ENCODE peak calls at places on chromosomes 12 and 14, in five cellular contexts. One of them, this sample, is unnamed.

GRCh38 chr12:115666168-115666567 is 611.3 kb downstream of the MED13L start:
- DNase-seq in thyroid gland: no peak
- DNase-seq in tibial artery: no peak
- DNase-seq in tibial nerve: no peak
- DNase-seq in breast epithelium: no peak
- DNase-seq in this sample: no peak

GRCh38 chr12:65631621-65632111 is 192.6 kb upstream of the HMGA2 start:
- DNase-seq in thyroid gland: no peak
- DNase-seq in tibial artery: no peak
- DNase-seq in tibial nerve: no peak
- DNase-seq in breast epithelium: peak
- DNase-seq in this sample: no peak

GRCh38 chr14:64202731-64203130 is 91.4 kb downstream of the ESR2 start:
- DNase-seq in thyroid gland: no peak
- DNase-seq in tibial artery: no peak
- DNase-seq in tibial nerve: no peak
- DNase-seq in breast epithelium: no peak
- DNase-seq in this sample: no peak

GRCh38 chr12:132483612-132484011 is 6.3 kb upstream of the FBRSL1 start:
- DNase-seq in thyroid gland: no peak
- DNase-seq in tibial artery: no peak
- DNase-seq in tibial nerve: no peak
- DNase-seq in breast epithelium: no peak
- DNase-seq in this sample: no peak

GRCh38 chr12:16389594-16389993 is 42.1 kb downstream of the MGST1 start:
- DNase-seq in thyroid gland: no peak
- DNase-seq in tibial artery: no peak
- DNase-seq in tibial nerve: no peak
- DNase-seq in breast epithelium: no peak
- DNase-seq in this sample: peak

GRCh38 chr12:4807813-4808212 is 87.6 kb downstream of the GALNT8 start:
- DNase-seq in thyroid gland: no peak
- DNase-seq in tibial artery: no peak
- DNase-seq in tibial nerve: no peak
- DNase-seq in breast epithelium: no peak
- DNase-seq in this sample: no peak

GRCh38 chr14:67487332-67487731 is 1.2 kb downstream of the TMEM229B start:
- DNase-seq in thyroid gland: no peak
- DNase-seq in tibial artery: no peak
- DNase-seq in tibial nerve: no peak
- DNase-seq in breast epithelium: no peak
- DNase-seq in this sample: no peak

GRCh38 chr14:101587403-101587998 is 26.2 kb downstream of the DIO3 start:
- DNase-seq in thyroid gland: no peak
- DNase-seq in tibial artery: no peak
- DNase-seq in tibial nerve: no peak
- DNase-seq in breast epithelium: no peak
- DNase-seq in this sample: no peak

GRCh38 chr14:32370720-32371119 is 41.6 kb downstream of the AKAP6 start:
- DNase-seq in thyroid gland: no peak
- DNase-seq in tibial artery: no peak
- DNase-seq in tibial nerve: no peak
- DNase-seq in breast epithelium: no peak
- DNase-seq in this sample: no peak

GRCh38 chr12:38775457-38775856 is 129.9 kb downstream of the CPNE8 start:
- DNase-seq in thyroid gland: no peak
- DNase-seq in tibial artery: no peak
- DNase-seq in tibial nerve: no peak
- DNase-seq in breast epithelium: no peak
- DNase-seq in this sample: no peak
- H3K27ac ChIP-seq in thyroid gland: no peak
- H3K27ac ChIP-seq in tibial artery: no peak
- H3K27ac ChIP-seq in tibial nerve: no peak
- H3K27ac ChIP-seq in breast epithelium: no peak
- H3K27ac ChIP-seq in this sample: no peak

DNA sequence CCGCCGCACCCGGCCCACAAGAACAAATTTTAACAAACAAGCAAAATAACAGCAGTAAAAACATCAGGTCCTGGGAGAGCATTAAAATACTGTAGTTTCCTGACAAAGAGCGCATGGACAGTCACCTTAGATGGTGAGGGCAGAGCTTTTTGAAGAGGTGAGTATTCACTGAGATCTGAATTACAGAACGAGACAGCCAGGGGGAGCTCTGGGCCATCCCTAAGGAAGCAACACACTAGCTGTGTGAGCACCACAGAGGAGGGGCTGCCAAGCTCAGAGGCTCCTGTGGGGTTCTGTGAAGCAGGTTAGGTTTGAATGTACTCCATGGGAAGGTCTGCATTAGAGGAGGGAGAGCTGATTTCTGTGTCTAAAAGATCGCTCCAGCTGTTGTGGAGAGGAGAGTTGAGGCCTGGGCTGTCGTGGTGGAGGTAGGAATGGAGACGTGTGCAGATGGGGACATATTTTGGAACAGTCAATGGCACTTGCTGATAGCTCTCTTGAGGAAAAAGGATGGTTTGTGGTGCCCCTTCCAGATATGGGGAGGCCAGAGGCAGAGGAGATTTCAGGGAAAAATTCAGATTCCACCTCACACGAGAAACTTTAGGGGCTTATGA is 72.9 kb downstream of the TRAFD1 start:
- DNase-seq in thyroid gland: peak
- DNase-seq in tibial artery: no peak
- DNase-seq in tibial nerve: no peak
- DNase-seq in breast epithelium: no peak
- DNase-seq in this sample: peak
- TF ChIP-seq CTCF in thyroid gland: peak
- TF ChIP-seq CTCF in tibial artery: peak
- TF ChIP-seq CTCF in tibial nerve: peak
- TF ChIP-seq CTCF in breast epithelium: no peak
- TF ChIP-seq CTCF in this sample: peak

GRCh38 chr12:92879698-92880322 is 49.3 kb downstream of the EEA1 start:
- DNase-seq in thyroid gland: no peak
- DNase-seq in tibial artery: no peak
- DNase-seq in tibial nerve: no peak
- DNase-seq in breast epithelium: no peak
- DNase-seq in this sample: no peak
- H3K27ac ChIP-seq in thyroid gland: no peak
- H3K27ac ChIP-seq in tibial artery: no peak
- H3K27ac ChIP-seq in tibial nerve: no peak
- H3K27ac ChIP-seq in breast epithelium: no peak
- H3K27ac ChIP-seq in this sample: no peak

GRCh38 chr12:111488271-111488670 is 82.5 kb downstream of the SH2B3 start:
- DNase-seq in thyroid gland: no peak
- DNase-seq in tibial artery: no peak
- DNase-seq in tibial nerve: no peak
- DNase-seq in breast epithelium: no peak
- DNase-seq in this sample: peak

GRCh38 chr12:111482464-111482863 is 76.7 kb downstream of the SH2B3 start:
- DNase-seq in thyroid gland: no peak
- DNase-seq in tibial artery: no peak
- DNase-seq in tibial nerve: no peak
- DNase-seq in breast epithelium: no peak
- DNase-seq in this sample: no peak
- TF ChIP-seq CTCF in thyroid gland: peak
- TF ChIP-seq CTCF in tibial artery: no peak
- TF ChIP-seq CTCF in tibial nerve: no peak
- TF ChIP-seq CTCF in breast epithelium: no peak
- TF ChIP-seq CTCF in this sample: no peak

DNA sequence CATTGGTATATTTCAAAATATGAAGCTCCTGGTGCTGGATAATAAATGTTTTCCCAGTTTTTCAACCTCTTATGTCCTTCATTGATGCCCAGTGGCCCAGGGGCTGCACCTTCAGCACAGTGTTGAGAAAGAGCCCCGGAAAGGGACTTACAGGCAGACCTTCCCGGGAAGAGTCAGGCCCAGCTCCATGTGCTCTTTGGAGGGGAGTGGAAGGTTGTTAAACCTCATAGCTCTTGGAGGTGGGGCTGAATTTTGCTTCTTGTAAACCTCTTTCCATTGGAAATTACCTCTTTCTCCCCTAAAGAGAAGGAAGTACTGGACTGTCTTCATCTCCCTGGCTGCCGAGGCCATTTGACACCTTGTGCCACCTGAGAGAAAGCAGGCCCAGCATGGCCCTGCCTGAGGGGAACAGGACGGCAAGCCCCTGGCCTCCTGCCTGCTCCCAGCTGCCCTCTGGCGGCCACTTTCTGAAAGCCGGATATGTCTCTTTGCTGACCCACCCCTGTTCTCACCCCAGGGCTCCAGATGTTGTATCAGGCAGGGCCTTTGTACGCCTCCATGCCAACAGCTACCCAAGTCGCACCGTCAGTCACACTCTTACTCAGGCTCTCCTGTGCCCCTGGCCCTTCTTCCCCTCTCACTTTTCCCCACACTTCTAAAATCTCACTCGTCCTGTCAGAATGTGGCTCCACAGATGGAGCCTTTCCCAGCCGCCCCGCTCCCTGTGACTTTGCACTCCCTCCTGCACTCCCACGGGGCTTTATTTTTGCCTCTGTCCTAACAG is 43.0 kb downstream of the EVL start:
- DNase-seq in thyroid gland: peak
- DNase-seq in tibial artery: peak
- DNase-seq in tibial nerve: peak
- DNase-seq in breast epithelium: peak
- DNase-seq in this sample: peak
- H3K27ac ChIP-seq in thyroid gland: peak
- H3K27ac ChIP-seq in tibial artery: peak
- H3K27ac ChIP-seq in tibial nerve: no peak
- H3K27ac ChIP-seq in breast epithelium: peak
- H3K27ac ChIP-seq in this sample: peak

GRCh38 chr14:59868021-59868420 is 2.6 kb downstream of the RTN1 start:
- DNase-seq in thyroid gland: no peak
- DNase-seq in tibial artery: no peak
- DNase-seq in tibial nerve: no peak
- DNase-seq in breast epithelium: no peak
- DNase-seq in this sample: no peak

GRCh38 chr14:59871166-59871495 is 555 bp upstream of the RTN1 start:
- DNase-seq in thyroid gland: no peak
- DNase-seq in tibial artery: no peak
- DNase-seq in tibial nerve: no peak
- DNase-seq in breast epithelium: no peak
- DNase-seq in this sample: no peak

GRCh38 chr14:59869381-59870255 is 958 bp downstream of the RTN1 start:
- DNase-seq in thyroid gland: peak
- DNase-seq in tibial artery: no peak
- DNase-seq in tibial nerve: no peak
- DNase-seq in breast epithelium: no peak
- DNase-seq in this sample: no peak

GRCh38 chr14:59870277-59871165 is at the start of gene RTN1:
- DNase-seq in thyroid gland: peak
- DNase-seq in tibial artery: peak
- DNase-seq in tibial nerve: peak
- DNase-seq in breast epithelium: peak
- DNase-seq in this sample: peak
- TF ChIP-seq CTCF in thyroid gland: no peak
- TF ChIP-seq CTCF in tibial artery: no peak
- TF ChIP-seq CTCF in tibial nerve: no peak
- TF ChIP-seq CTCF in breast epithelium: no peak
- TF ChIP-seq CTCF in this sample: no peak

GRCh38 chr12:39671898-39672875 is 52.6 kb upstream of the ABCD2 start:
- DNase-seq in thyroid gland: no peak
- DNase-seq in tibial artery: no peak
- DNase-seq in tibial nerve: no peak
- DNase-seq in breast epithelium: no peak
- DNase-seq in this sample: no peak
- H3K27ac ChIP-seq in thyroid gland: no peak
- H3K27ac ChIP-seq in tibial artery: no peak
- H3K27ac ChIP-seq in tibial nerve: no peak
- H3K27ac ChIP-seq in breast epithelium: no peak
- H3K27ac ChIP-seq in this sample: no peak

DNA sequence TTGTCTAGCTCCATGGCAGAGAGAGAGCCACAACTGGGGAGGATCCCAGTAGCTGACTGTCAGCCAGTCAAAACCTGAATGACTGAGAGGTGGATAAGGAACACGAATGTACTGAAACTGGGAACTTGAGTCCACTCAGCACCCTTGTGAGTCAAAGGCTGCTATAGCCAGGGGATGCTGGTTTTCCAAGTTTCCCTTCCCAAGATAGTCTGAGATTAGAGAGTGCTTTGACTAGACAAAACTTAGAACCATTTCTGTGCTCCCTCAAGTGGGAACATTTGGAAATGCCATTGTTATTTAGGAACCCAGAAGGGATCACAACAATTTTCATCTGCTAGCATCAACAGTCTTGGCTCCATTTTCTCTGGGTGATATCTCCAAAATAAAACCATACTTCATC is 4.0 kb downstream of the PRKAG1 start:
- DNase-seq in thyroid gland: no peak
- DNase-seq in tibial artery: no peak
- DNase-seq in tibial nerve: no peak
- DNase-seq in breast epithelium: no peak
- DNase-seq in this sample: no peak
- TF ChIP-seq CTCF in thyroid gland: no peak
- TF ChIP-seq CTCF in tibial artery: no peak
- TF ChIP-seq CTCF in tibial nerve: no peak
- TF ChIP-seq CTCF in breast epithelium: no peak
- TF ChIP-seq CTCF in this sample: no peak

DNA sequence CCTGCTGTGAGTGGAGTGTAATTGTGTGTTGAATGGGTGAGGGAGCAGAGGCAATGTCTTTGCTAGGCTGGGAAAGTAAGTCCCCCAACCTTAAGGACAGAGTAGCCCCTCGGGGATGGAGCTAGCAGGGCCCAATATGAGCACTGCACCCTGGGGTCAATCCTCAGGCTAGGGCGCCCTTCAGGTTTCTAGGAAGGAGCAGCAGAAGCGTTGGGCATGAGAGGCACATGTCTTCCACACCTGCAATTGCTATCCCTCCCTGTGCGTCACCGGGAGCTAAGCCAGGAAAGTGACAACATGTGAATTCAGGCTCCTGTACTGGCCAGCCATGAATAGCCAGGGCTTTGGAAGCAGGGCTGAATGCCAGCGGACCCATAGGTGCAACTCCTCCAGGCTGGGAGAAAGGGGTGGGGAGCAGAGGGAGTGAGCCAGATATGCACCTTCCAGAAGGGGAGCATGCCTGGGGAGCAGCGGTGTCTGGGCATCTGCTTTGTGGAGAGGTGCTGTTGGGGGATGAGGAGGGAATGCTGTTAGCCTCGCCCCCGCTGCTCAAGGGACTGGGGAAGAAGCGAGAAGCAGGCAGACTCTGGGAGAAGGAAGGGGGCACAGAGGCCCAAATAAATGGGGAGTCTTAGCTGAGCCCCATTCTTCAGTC is 6.0 kb downstream of the HOXC5 start:
- DNase-seq in thyroid gland: no peak
- DNase-seq in tibial artery: no peak
- DNase-seq in tibial nerve: peak
- DNase-seq in breast epithelium: no peak
- DNase-seq in this sample: no peak
- H3K27ac ChIP-seq in thyroid gland: no peak
- H3K27ac ChIP-seq in tibial artery: peak
- H3K27ac ChIP-seq in tibial nerve: peak
- H3K27ac ChIP-seq in breast epithelium: peak
- H3K27ac ChIP-seq in this sample: no peak

GRCh38 chr12:57177354-57177753 is 29.9 kb upstream of the LRP1-AS start:
- DNase-seq in thyroid gland: no peak
- DNase-seq in tibial artery: no peak
- DNase-seq in tibial nerve: no peak
- DNase-seq in breast epithelium: no peak
- DNase-seq in this sample: no peak
- TF ChIP-seq CTCF in thyroid gland: no peak
- TF ChIP-seq CTCF in tibial artery: no peak
- TF ChIP-seq CTCF in tibial nerve: no peak
- TF ChIP-seq CTCF in breast epithelium: no peak
- TF ChIP-seq CTCF in this sample: no peak

This sample was measured in uterus.